ENCODE peak calls at places on chromosomes 11 and 22, in six cellular contexts. V is cardiac fibroblast; E is NCI-H524; Q is mammary epithelial cell; O is stimulated activated naive CD4-positive, alpha-beta T cell treated with Interleukin-2 at 50 U/mL for 16 hours; N is NCI-H1417. D is an unnamed sample.

GRCh38 chr11:33857924-33858323 is 34.0 kb downstream of the LMO2 start:
- DNase-seq in V (peak), E (peak), Q (peak), O (peak), N (peak), D (peak)

GRCh38 chr11:119571311-119571710 is 148.3 kb upstream of the THY1 start:
- DNase-seq in V (no peak), E (no peak), Q (no peak), O (no peak), N (peak), D (no peak)

GRCh38 chr11:102451693-102452460 is 688 bp downstream of the TMEM123 start:
- DNase-seq in V (peak), E (peak), Q (peak), O (peak), N (peak), D (peak)

GRCh38 chr11:71268706-71269321 is 16.4 kb upstream of the SHANK2 start:
- DNase-seq in V (no peak), E (no peak), Q (no peak), O (no peak), N (no peak), D (no peak)

GRCh38 chr11:1387961-1388762 is 1.6 kb upstream of the BRSK2 start:
- DNase-seq in V (no peak), E (no peak), Q (no peak), O (no peak), N (no peak), D (no peak)

GRCh38 chr22:48356731-48357130 is 1470.9 kb downstream of the BRD1 start:
- DNase-seq in V (no peak), E (no peak), Q (no peak), O (no peak), N (no peak), D (no peak)

GRCh38 chr11:101390539-101390938 is 193.3 kb downstream of the TRPC6 start:
- DNase-seq in V (peak), E (no peak), Q (no peak), O (no peak), N (no peak), D (peak)

GRCh38 chr11:117239295-117239694 is 6.8 kb downstream of the RNF214 start:
- DNase-seq in V (peak), E (no peak), Q (peak), O (no peak), N (no peak), D (peak)

GRCh38 chr22:44678980-44679647 is 22.9 kb upstream of the PRR5 start:
- DNase-seq in V (no peak), E (no peak), Q (no peak), O (no peak), N (no peak), D (no peak)